ENCODE peak calls at places on chromosomes 16 and 17, in six cellular contexts. F is GM12878, Z is IMR-90, L is body of pancreas, H is fibroblast of lung, J is SK-N-SH. R is an unnamed sample. For H3K9me3, the result is how much of the 10 kb centered on the place peaks cover.

GRCh38 chr16:84888450-84888849 is 68.7 kb downstream of the CRISPLD2 start:
- DNase-seq in F (no peak), J (no peak), Z (no peak), L (no peak), H (no peak), R (no peak)

GRCh38 chr16:3095869-3096268 is 3.2 kb downstream of the ZSCAN10 start:
- DNase-seq in J (peak), L (no peak), F (no peak), H (no peak), Z (no peak), R (peak)

GRCh38 chr17:78462148-78462547 is 83.7 kb downstream of the PGS1 start:
- DNase-seq in F (no peak), L (no peak), J (no peak), Z (no peak), H (no peak), R (no peak)

GRCh38 chr17:68697850-68698313 is 96.7 kb upstream of the FAM20A start:
- DNase-seq in L (no peak), J (no peak), Z (peak), F (no peak), H (peak), R (no peak)

GRCh38 chr17:56290486-56291118 is 137.3 kb downstream of the ANKFN1 start:
- DNase-seq in Z (no peak), H (no peak), L (no peak), J (no peak), F (no peak), R (no peak)

GRCh38 chr17:22277595-22277994 is 585.3 kb downstream of the KCNJ18 start:
- DNase-seq in H (no peak), F (no peak), J (no peak), L (no peak), Z (no peak), R (no peak)

GRCh38 chr17:59366773-59367656 is 35.6 kb downstream of the YPEL2 start:
- DNase-seq in H (peak), L (peak), Z (peak), J (no peak), F (no peak), R (no peak)

GRCh38 chr16:4218202-4218601 is 23.7 kb downstream of the SRL start:
- DNase-seq in H (no peak), L (no peak), F (no peak), Z (no peak), J (no peak), R (no peak)

GRCh38 chr17:64426584-64426983 is 22.3 kb upstream of the MILR1 start:
- DNase-seq in F (no peak), H (no peak), Z (no peak), L (no peak), J (no peak), R (no peak)

GRCh38 chr16:165539-166374 is at the start of gene HBM:
- DNase-seq in L (no peak), J (peak), F (no peak), Z (no peak), H (no peak), R (no peak)

GRCh38 chr16:14302031-14302398 is 230.9 kb downstream of the MRTFB start:
- DNase-seq in H (peak), F (no peak), L (peak), Z (peak), J (peak), R (no peak)

GRCh38 chr17:48241131-48241591 is 133.6 kb downstream of the SNX11 start:
- DNase-seq in L (peak), Z (peak), H (peak), F (peak), J (no peak), R (no peak)

GRCh38 chr16:29862383-29862883 is 593 bp downstream of the CDIPT start:
- DNase-seq in H (no peak), L (no peak), J (peak), Z (no peak), F (no peak), R (no peak)

GRCh38 chr17:48795444-48796162 is 21.4 kb downstream of the TTLL6 start:
- DNase-seq in F (no peak), L (peak), J (no peak), Z (peak), H (peak), R (no peak)

GRCh38 chr17:1008008-1008761 is 11.3 kb downstream of the TIMM22 start:
- DNase-seq in Z (no peak), L (no peak), H (no peak), J (peak), F (no peak), R (no peak)

GRCh38 chr16:50304467-50305440 is 38.4 kb downstream of the ADCY7 start:
- DNase-seq in Z (no peak), J (peak), H (no peak), L (no peak), F (no peak), R (no peak)

GRCh38 chr16:79169239-79169638 is 431.3 kb downstream of the MAF start:
- DNase-seq in J (no peak), F (no peak), H (peak), L (no peak), Z (no peak), R (no peak)

GRCh38 chr16:1045363-1046270 is 26.9 kb upstream of the SSTR5 start:
- DNase-seq in L (no peak), J (no peak), F (no peak), H (no peak), Z (no peak), R (no peak)

GRCh38 chr16:3283525-3284447 is 495 bp downstream of the ZNF263 start:
- DNase-seq in L (peak), J (no peak), F (no peak), H (peak), Z (no peak), R (no peak)

GRCh38 chr17:72097144-72097543 is 23.7 kb upstream of the SOX9 start:
- DNase-seq in H (peak), F (no peak), L (no peak), J (no peak), Z (no peak), R (no peak)

GRCh38 chr16:8686879-8687278 is 12.5 kb downstream of the ABAT start:
- DNase-seq in Z (no peak), L (peak), J (no peak), H (no peak), F (no peak), R (no peak)

DNA sequence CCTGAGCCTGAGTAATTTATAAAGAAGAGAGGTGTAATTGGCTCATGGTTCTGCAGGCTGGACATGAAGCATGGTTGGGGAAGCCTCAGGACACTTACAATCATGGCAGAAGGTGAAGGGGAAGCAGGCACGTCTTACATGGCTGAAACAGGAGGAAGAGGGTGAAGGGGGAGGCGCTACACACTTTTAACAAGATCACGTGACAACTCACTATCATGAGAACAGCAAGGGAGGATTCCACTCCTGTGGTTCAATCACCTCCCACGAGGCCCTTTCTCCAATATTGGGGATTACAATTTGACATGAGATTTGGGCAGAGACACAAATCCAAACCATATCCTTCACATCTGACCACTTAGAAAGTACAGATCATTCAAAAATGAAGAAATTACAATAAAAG is 110.6 kb upstream of the SHISA6 start:
- DNase-seq in L (no peak), H (no peak), J (no peak), Z (no peak), F (no peak), R (no peak)
- TF ChIP-seq CTCF in L (no peak), H (no peak), J (no peak), Z (no peak), F (no peak), R (no peak)

GRCh38 chr16:23225109-23225508 is 42.6 kb downstream of the SCNN1G start:
- DNase-seq in J (no peak), L (no peak), Z (no peak), F (no peak), H (no peak), R (no peak)
- H3K9me3 ChIP-seq in J (under half), L (under half), Z (under half), F (under half), H (under half), R (under half)

DNA sequence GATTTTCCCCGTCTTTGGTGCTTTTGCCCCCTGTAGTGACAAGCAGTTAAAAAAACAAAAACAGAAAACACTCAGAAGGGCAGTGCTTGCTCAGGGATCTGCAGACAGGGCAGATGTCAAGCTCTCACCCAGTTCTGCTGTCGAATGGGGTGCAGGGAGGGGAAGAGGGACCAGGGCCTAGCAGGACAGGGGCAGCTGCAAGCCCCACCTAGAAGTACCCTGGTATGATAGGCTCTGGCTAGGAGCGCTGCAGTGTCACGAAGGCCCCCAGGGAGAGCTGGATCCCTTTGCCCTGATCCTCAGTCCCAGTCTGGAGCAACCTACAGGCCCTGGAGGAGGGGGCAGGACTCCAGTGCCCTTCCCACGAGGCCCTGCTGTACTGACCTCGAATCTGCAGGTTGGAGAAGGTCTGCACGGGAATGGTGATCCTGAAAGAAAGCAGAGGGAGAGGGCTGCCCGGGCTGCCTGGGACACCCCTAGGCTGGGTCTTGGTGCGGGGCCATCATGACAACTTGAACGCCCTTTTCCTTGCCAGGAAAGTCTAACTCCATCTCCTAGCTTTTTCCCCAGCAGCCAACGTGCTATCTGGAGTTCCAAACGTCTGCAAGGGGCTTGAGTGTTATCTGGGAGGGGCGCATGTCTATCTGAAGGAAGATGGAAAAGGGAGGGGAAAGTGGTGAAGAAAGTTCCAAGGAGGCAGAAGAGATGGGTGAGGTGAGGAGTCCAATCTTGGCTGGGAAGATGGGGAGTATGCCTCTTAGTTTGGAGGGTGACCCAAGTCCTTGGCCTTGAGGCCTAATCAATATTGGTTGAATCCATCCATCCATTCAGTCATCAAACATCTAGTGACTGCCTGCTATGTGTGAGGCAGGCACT is 4.8 kb downstream of the GFAP start:
- DNase-seq in J (peak), H (no peak), F (no peak), Z (no peak), L (no peak), R (no peak)
- H3K27ac ChIP-seq in J (peak), H (no peak), F (no peak), Z (no peak), L (no peak), R (no peak)

DNA sequence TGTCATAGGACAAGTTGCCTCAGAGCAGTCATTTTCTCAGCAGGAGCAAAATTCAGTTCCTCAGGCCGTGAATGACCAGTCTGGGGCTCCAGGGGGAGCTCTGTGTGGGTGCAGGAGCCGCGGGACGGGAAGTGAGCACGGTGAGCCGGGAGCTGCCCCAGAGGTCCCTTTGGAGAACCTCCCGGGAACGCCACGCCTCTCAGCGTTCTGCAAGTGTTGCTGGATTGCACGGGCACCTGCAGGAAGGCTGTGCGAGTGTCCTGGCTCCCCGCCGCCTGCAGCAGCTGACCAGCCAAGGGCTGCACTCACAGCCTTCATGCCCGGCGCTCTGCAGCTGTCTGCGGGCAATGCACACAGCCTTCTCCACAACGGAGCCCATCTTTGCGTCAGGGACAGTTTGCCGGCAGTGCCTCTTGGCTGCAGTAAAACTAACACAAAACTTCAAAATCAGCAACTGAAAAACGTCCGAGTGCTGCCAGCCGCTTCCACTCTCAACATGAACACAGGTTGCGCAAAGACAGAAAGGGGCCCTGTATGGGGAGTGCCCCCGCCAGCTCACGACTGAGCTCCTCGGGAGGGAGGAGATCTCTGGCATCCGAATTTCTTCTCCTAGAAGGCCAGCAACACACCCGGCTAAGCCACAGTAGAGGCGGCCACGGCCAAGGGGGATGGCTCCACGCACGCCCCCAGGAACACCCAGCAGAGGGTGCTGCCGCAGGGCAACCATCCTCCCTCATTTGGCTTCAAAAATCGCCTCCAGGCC is 16.0 kb downstream of the NDUFAF8 start:
- DNase-seq in J (no peak), F (no peak), Z (peak), H (peak), L (peak), R (no peak)
- TF ChIP-seq CTCF in J (peak), F (no peak), Z (peak), H (peak), L (peak), R (no peak)

GRCh38 chr16:2074071-2074470 is 26.3 kb downstream of the TSC2 start:
- DNase-seq in F (no peak), H (no peak), Z (no peak), L (no peak), J (no peak), R (no peak)
- H3K9me3 ChIP-seq in F (under half), H (under half), Z (under half), L (under half), J (under half), R (under half)

GRCh38 chr16:47488051-47488450 is 26.9 kb downstream of the PHKB start:
- DNase-seq in L (no peak), H (no peak), Z (no peak), J (no peak), F (no peak), R (no peak)

GRCh38 chr16:47481698-47482374 is 20.7 kb downstream of the PHKB start:
- DNase-seq in F (no peak), Z (no peak), H (no peak), J (no peak), L (no peak), R (no peak)

GRCh38 chr16:47480410-47480809 is 19.3 kb downstream of the PHKB start:
- DNase-seq in F (no peak), Z (no peak), H (no peak), L (no peak), J (no peak), R (no peak)

GRCh38 chr16:47486856-47487255 is 25.7 kb downstream of the PHKB start:
- DNase-seq in F (no peak), Z (no peak), J (no peak), H (no peak), L (no peak), R (no peak)

DNA sequence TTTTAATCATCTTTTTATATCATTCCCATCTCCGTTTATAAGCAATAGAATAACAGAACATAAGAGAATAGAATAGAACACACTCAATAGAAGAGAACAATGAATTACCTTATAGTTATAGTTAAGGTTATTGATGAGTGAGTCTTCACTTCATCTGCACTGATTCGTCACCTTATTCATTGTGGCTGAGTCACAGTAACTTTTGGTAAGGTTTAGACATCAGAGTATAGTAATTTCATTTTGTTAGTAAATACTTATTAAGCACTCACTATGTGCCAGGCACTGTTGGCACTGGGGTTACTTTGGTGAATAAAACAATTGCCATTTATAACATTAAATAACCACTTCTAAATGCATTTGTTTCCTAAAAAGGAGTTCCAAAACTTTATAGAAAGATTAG is 22.5 kb downstream of the PHKB start:
- DNase-seq in F (no peak), H (no peak), Z (no peak), L (no peak), J (no peak), R (no peak)
- H3K27ac ChIP-seq in F (no peak), H (no peak), Z (no peak), L (no peak), J (no peak), R (no peak)

DNA sequence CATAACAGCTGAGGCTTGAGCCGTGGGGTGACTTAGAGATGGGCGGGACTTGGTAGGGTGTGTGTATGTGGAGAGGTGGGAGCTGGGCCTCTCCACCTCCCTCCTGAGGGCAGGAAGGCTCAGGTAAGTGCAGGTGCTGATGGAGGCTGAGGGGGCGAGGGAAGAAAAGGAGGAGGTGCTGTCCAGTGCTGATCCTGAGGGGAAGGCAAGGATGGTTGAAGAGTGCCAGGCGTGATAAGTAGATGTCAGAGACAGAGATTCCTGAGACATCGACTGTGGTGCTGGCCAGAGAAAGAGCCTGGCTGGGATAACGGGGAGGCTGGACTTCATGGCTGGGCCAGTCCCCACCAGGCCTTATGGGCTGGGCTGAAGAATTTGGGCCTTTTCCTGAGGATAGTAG is 159.1 kb downstream of the SDK2 start:
- DNase-seq in L (no peak), Z (no peak), J (no peak), F (no peak), H (no peak), R (no peak)
- TF ChIP-seq CTCF in L (no peak), Z (no peak), J (no peak), F (no peak), H (no peak), R (no peak)

DNA sequence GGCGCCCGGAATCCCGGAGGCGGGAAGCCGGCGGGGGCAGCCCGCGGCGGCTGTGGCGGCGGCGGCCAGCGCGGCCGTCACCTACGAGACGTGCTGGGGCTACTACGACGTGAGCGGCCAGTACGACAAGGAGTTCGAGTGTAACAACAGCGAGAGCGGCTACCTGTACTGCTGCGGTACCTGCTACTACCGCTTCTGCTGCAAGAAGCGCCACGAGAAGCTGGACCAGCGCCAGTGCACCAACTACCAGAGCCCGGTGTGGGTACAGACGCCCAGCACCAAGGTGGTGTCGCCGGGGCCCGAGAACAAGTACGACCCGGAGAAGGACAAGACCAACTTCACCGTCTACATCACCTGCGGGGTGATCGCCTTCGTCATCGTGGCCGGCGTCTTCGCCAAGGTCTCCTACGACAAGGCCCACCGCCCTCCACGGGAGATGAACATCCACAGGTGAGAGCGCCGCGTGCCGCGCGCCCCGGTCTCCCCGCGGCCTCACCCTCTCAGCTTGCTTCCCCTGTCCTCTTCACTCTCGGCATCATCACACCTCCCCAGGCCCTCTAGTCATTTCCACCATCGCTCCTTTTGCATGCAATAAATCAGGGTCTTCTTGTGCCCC is 706 bp downstream of the SHISA6 start:
- DNase-seq in J (peak), L (peak), F (no peak), Z (no peak), H (no peak), R (no peak)
- H3K9me3 ChIP-seq in J (under half), L (under half), F (under half), Z (under half), H (under half), R (under half)

GRCh38 chr16:11528053-11528452 is 58.7 kb downstream of the LITAF start:
- DNase-seq in F (no peak), Z (no peak), H (no peak), J (no peak), L (no peak), R (no peak)
- H3K27ac ChIP-seq in F (no peak), Z (no peak), H (no peak), J (no peak), L (no peak), R (no peak)

DNA sequence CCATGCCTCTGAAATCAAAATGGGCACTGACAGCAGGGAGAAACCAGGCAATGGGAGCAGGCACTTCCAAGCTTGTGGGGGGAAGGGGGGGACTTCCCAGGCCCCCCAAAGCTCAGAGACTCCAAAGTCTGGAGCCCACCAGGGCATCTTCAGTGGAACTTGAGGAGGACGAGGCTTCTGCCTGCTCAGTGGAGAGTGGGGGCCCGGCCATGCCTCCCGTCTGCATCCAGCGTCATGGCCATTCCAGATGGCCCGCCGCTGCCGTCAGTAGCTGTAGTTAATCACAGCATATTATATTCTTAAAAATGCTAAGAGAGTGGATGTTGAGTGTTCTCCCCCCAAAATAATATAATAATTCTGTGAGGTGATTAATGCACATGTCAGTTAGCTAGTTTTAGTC is 315.2 kb downstream of the KCNJ2 start:
- DNase-seq in L (no peak), J (no peak), H (no peak), Z (no peak), F (no peak), R (no peak)
- TF ChIP-seq CTCF in L (no peak), J (no peak), H (no peak), Z (no peak), F (no peak), R (no peak)

R was measured in CD4-positive, alpha-beta T cell.